ENCODE peak calls at places on chromosome 15, in six cellular contexts. V is GM12891; G is ELF-1; Q is activated naive CD8-positive, alpha-beta T cell treated with anti-CD3 and anti-CD28 coated beads for 36 hours; B is HFF-Myc; M is mammary epithelial cell. J is an unnamed sample.

GRCh38 chr15:89101302-89102191 is 13.3 kb downstream of the ABHD2 start:
- DNase-seq in V (no peak), G (peak), Q (no peak), B (peak), M (peak), J (peak)

GRCh38 chr15:52783191-52783829 is 6.8 kb downstream of the ONECUT1 start:
- DNase-seq in V (no peak), G (peak), Q (no peak), B (no peak), M (no peak), J (no peak)

GRCh38 chr15:40048155-40048792 is 9.3 kb upstream of the SRP14 start:
- DNase-seq in V (no peak), G (no peak), Q (no peak), B (no peak), M (no peak), J (peak)

GRCh38 chr15:67674983-67675382 is 132.5 kb downstream of the MAP2K5 start:
- DNase-seq in V (no peak), G (no peak), Q (no peak), B (no peak), M (no peak), J (no peak)

GRCh38 chr15:65732698-65733097 is 59.4 kb downstream of the DENND4A start:
- DNase-seq in V (no peak), G (no peak), Q (no peak), B (no peak), M (peak), J (no peak)

GRCh38 chr15:47409038-47409437 is 308.3 kb upstream of the SEMA6D start:
- DNase-seq in V (no peak), G (no peak), Q (no peak), B (no peak), M (no peak), J (no peak)

GRCh38 chr15:63446260-63446659 is 58.1 kb upstream of the USP3 start:
- DNase-seq in V (no peak), G (no peak), Q (no peak), B (no peak), M (no peak), J (no peak)

GRCh38 chr15:101255615-101256350 is 3.9 kb upstream of the CHSY1 start:
- DNase-seq in V (no peak), G (peak), Q (no peak), B (no peak), M (no peak), J (no peak)

GRCh38 chr15:38202356-38202755 is 50.3 kb upstream of the SPRED1 start:
- DNase-seq in V (no peak), G (no peak), Q (no peak), B (no peak), M (no peak), J (no peak)

GRCh38 chr15:93861956-93862741 is 369.2 kb upstream of the MCTP2 start:
- DNase-seq in V (no peak), G (no peak), Q (no peak), B (no peak), M (no peak), J (no peak)

GRCh38 chr15:66101715-66102395 is 151.7 kb downstream of the MEGF11 start:
- DNase-seq in V (no peak), G (peak), Q (no peak), B (no peak), M (no peak), J (no peak)

GRCh38 chr15:59662260-59662659 is 4.9 kb upstream of the GTF2A2 start:
- DNase-seq in V (no peak), G (no peak), Q (no peak), B (no peak), M (no peak), J (no peak)

GRCh38 chr15:69704685-69705084 is 252.1 kb downstream of the RPLP1 start:
- DNase-seq in V (no peak), G (no peak), Q (no peak), B (no peak), M (no peak), J (no peak)

GRCh38 chr15:98873441-98874218 is 134.0 kb downstream of the PGPEP1L start:
- DNase-seq in V (no peak), G (peak), Q (no peak), B (no peak), M (peak), J (peak)

GRCh38 chr15:78691873-78692421 is 50.9 kb upstream of the CHRNB4 start:
- DNase-seq in V (no peak), G (no peak), Q (no peak), B (no peak), M (peak), J (no peak)

GRCh38 chr15:91890614-91891013 is 37.1 kb downstream of the SLCO3A1 start:
- DNase-seq in V (no peak), G (peak), Q (no peak), B (no peak), M (peak), J (no peak)

J was measured in LHCN-M2.